ENCODE peak calls at places on chromosomes 12 and 14, in nine cellular contexts. One of them, this sample, is unnamed.

GRCh38 chr14:27181304-27181703 is 583.5 kb upstream of the NOVA1 start:
- DNase-seq in lower leg skin: no peak
- DNase-seq in heart right ventricle: no peak
- DNase-seq in tibial nerve: peak; percentile 6
- DNase-seq in body of pancreas: no peak
- DNase-seq in Panc1: no peak
- DNase-seq in psoas muscle: peak; percentile 19
- DNase-seq in fibroblast of mammary gland: no peak
- DNase-seq in left ventricle myocardium inferior: peak; percentile 18
- DNase-seq in this sample: no peak

GRCh38 chr12:49702676-49703228 is 4.5 kb downstream of the FMNL3 start:
- DNase-seq in body of pancreas: no peak
- DNase-seq in fibroblast of mammary gland: no peak
- DNase-seq in tibial nerve: no peak
- DNase-seq in heart right ventricle: no peak
- DNase-seq in lower leg skin: no peak
- DNase-seq in left ventricle myocardium inferior: no peak
- DNase-seq in Panc1: no peak
- DNase-seq in psoas muscle: no peak
- DNase-seq in this sample: no peak

GRCh38 chr12:107236824-107237467 is 143.6 kb upstream of the CRY1 start:
- DNase-seq in lower leg skin: peak; percentile 29
- DNase-seq in tibial nerve: no peak
- DNase-seq in body of pancreas: no peak
- DNase-seq in fibroblast of mammary gland: no peak
- DNase-seq in left ventricle myocardium inferior: no peak
- DNase-seq in psoas muscle: no peak
- DNase-seq in Panc1: no peak
- DNase-seq in heart right ventricle: no peak
- DNase-seq in this sample: no peak

GRCh38 chr12:49902399-49903350 is 1.0 kb downstream of the FAIM2 start:
- DNase-seq in psoas muscle: no peak
- DNase-seq in lower leg skin: no peak
- DNase-seq in heart right ventricle: no peak
- DNase-seq in tibial nerve: no peak
- DNase-seq in left ventricle myocardium inferior: no peak
- DNase-seq in body of pancreas: peak; percentile 2
- DNase-seq in fibroblast of mammary gland: no peak
- DNase-seq in Panc1: no peak
- DNase-seq in this sample: no peak

GRCh38 chr12:53624956-53625355 is 1.2 kb downstream of the ATF7 start:
- DNase-seq in body of pancreas: no peak
- DNase-seq in fibroblast of mammary gland: peak; percentile 42
- DNase-seq in heart right ventricle: no peak
- DNase-seq in lower leg skin: no peak
- DNase-seq in Panc1: no peak
- DNase-seq in left ventricle myocardium inferior: no peak
- DNase-seq in psoas muscle: no peak
- DNase-seq in tibial nerve: no peak
- DNase-seq in this sample: no peak

GRCh38 chr12:53625946-53626701 is at the start of gene ATF7:
- DNase-seq in body of pancreas: peak; percentile 98
- DNase-seq in psoas muscle: peak; percentile 97
- DNase-seq in heart right ventricle: peak; percentile 98
- DNase-seq in tibial nerve: peak; percentile 98
- DNase-seq in fibroblast of mammary gland: peak; percentile 97
- DNase-seq in lower leg skin: peak; percentile 97
- DNase-seq in left ventricle myocardium inferior: peak; percentile 98
- DNase-seq in Panc1: peak; percentile 96
- DNase-seq in this sample: peak; percentile 100

GRCh38 chr14:76019676-76020075 is 34.1 kb downstream of the IFT43 start:
- DNase-seq in heart right ventricle: no peak
- DNase-seq in lower leg skin: no peak
- DNase-seq in tibial nerve: no peak
- DNase-seq in body of pancreas: no peak
- DNase-seq in fibroblast of mammary gland: no peak
- DNase-seq in Panc1: no peak
- DNase-seq in psoas muscle: no peak
- DNase-seq in left ventricle myocardium inferior: no peak
- DNase-seq in this sample: no peak

GRCh38 chr14:72608391-72609204 is 285.3 kb downstream of the DPF3 start:
- DNase-seq in body of pancreas: no peak
- DNase-seq in lower leg skin: no peak
- DNase-seq in Panc1: peak; percentile 1
- DNase-seq in tibial nerve: no peak
- DNase-seq in left ventricle myocardium inferior: no peak
- DNase-seq in psoas muscle: no peak
- DNase-seq in fibroblast of mammary gland: peak; percentile 93
- DNase-seq in heart right ventricle: no peak
- DNase-seq in this sample: no peak

GRCh38 chr14:61653507-61653906 is 41.8 kb upstream of the HIF1A start:
- DNase-seq in body of pancreas: no peak
- DNase-seq in lower leg skin: peak; percentile 32
- DNase-seq in fibroblast of mammary gland: peak; percentile 88
- DNase-seq in Panc1: no peak
- DNase-seq in psoas muscle: no peak
- DNase-seq in tibial nerve: peak; percentile 16
- DNase-seq in heart right ventricle: peak; percentile 49
- DNase-seq in left ventricle myocardium inferior: no peak
- DNase-seq in this sample: no peak

GRCh38 chr12:114809132-114809531 is 125.2 kb upstream of the TBX3 start:
- DNase-seq in psoas muscle: no peak
- DNase-seq in fibroblast of mammary gland: no peak
- DNase-seq in tibial nerve: no peak
- DNase-seq in Panc1: no peak
- DNase-seq in heart right ventricle: no peak
- DNase-seq in body of pancreas: no peak
- DNase-seq in left ventricle myocardium inferior: no peak
- DNase-seq in lower leg skin: no peak
- DNase-seq in this sample: no peak

GRCh38 chr12:100142851-100143559 is at the start of gene BLTP3B:
- DNase-seq in left ventricle myocardium inferior: peak; percentile 93
- DNase-seq in lower leg skin: peak; percentile 91
- DNase-seq in heart right ventricle: peak; percentile 93
- DNase-seq in fibroblast of mammary gland: peak; percentile 63
- DNase-seq in Panc1: no peak
- DNase-seq in psoas muscle: peak; percentile 95
- DNase-seq in tibial nerve: peak; percentile 87
- DNase-seq in body of pancreas: peak; percentile 90
- DNase-seq in this sample: peak; percentile 93

GRCh38 chr14:94074534-94074933 is 6.5 kb downstream of the DDX24 start:
- DNase-seq in lower leg skin: no peak
- DNase-seq in left ventricle myocardium inferior: no peak
- DNase-seq in Panc1: no peak
- DNase-seq in body of pancreas: no peak
- DNase-seq in tibial nerve: no peak
- DNase-seq in heart right ventricle: no peak
- DNase-seq in psoas muscle: no peak
- DNase-seq in fibroblast of mammary gland: no peak
- DNase-seq in this sample: no peak

GRCh38 chr14:103217538-103217937 is 94.3 kb downstream of the TNFAIP2 start:
- DNase-seq in body of pancreas: no peak
- DNase-seq in tibial nerve: no peak
- DNase-seq in heart right ventricle: no peak
- DNase-seq in Panc1: no peak
- DNase-seq in lower leg skin: no peak
- DNase-seq in psoas muscle: no peak
- DNase-seq in left ventricle myocardium inferior: no peak
- DNase-seq in fibroblast of mammary gland: no peak
- DNase-seq in this sample: no peak

GRCh38 chr12:117832459-117833457 is 136.0 kb downstream of the KSR2 start:
- DNase-seq in fibroblast of mammary gland: peak; percentile 8
- DNase-seq in lower leg skin: no peak
- DNase-seq in body of pancreas: no peak
- DNase-seq in heart right ventricle: no peak
- DNase-seq in Panc1: no peak
- DNase-seq in left ventricle myocardium inferior: no peak
- DNase-seq in tibial nerve: no peak
- DNase-seq in psoas muscle: no peak
- DNase-seq in this sample: no peak

GRCh38 chr14:99237288-99237687 is 34.7 kb downstream of the BCL11B start:
- DNase-seq in tibial nerve: no peak
- DNase-seq in psoas muscle: no peak
- DNase-seq in body of pancreas: no peak
- DNase-seq in fibroblast of mammary gland: no peak
- DNase-seq in heart right ventricle: no peak
- DNase-seq in left ventricle myocardium inferior: no peak
- DNase-seq in lower leg skin: no peak
- DNase-seq in Panc1: no peak
- DNase-seq in this sample: no peak

DNA sequence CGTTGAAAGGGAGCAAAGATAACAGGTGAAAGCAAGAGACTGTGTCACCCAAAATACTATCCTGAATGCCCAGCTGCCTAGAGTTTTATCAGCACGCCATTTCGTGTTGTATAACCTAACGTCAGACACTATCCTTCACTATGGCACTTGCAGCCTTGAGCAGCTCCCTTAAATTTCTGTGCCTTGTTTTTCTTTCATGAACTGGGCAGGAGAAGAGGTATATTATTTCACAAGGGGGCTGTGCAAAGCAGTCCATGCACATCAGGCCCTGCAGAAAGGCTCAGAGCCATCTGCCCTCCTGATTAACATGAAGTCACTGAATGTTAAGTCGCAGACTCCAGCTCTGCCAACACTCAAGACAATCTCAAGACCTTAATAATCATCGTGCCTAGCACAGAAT is 52.9 kb upstream of the CIT start:
- DNase-seq in Panc1: no peak
- DNase-seq in tibial nerve: no peak
- DNase-seq in lower leg skin: no peak
- DNase-seq in heart right ventricle: no peak
- DNase-seq in psoas muscle: no peak
- DNase-seq in fibroblast of mammary gland: no peak
- DNase-seq in left ventricle myocardium inferior: no peak
- DNase-seq in body of pancreas: no peak
- DNase-seq in this sample: no peak
- TF ChIP-seq CTCF in Panc1: no peak
- TF ChIP-seq CTCF in tibial nerve: no peak
- TF ChIP-seq CTCF in lower leg skin: no peak
- TF ChIP-seq CTCF in heart right ventricle: no peak
- TF ChIP-seq CTCF in psoas muscle: no peak
- TF ChIP-seq CTCF in fibroblast of mammary gland: no peak
- TF ChIP-seq CTCF in left ventricle myocardium inferior: no peak
- TF ChIP-seq CTCF in body of pancreas: no peak
- TF ChIP-seq CTCF in this sample: no peak

GRCh38 chr14:71492346-71492745 is 439.9 kb upstream of the RGS6 start:
- DNase-seq in body of pancreas: no peak
- DNase-seq in Panc1: no peak
- DNase-seq in heart right ventricle: no peak
- DNase-seq in fibroblast of mammary gland: no peak
- DNase-seq in tibial nerve: no peak
- DNase-seq in psoas muscle: no peak
- DNase-seq in left ventricle myocardium inferior: no peak
- DNase-seq in lower leg skin: no peak
- DNase-seq in this sample: no peak

GRCh38 chr14:71497645-71498086 is 434.6 kb upstream of the RGS6 start:
- DNase-seq in tibial nerve: no peak
- DNase-seq in Panc1: no peak
- DNase-seq in heart right ventricle: no peak
- DNase-seq in body of pancreas: peak; percentile 25
- DNase-seq in psoas muscle: no peak
- DNase-seq in left ventricle myocardium inferior: no peak
- DNase-seq in lower leg skin: no peak
- DNase-seq in fibroblast of mammary gland: peak; percentile 74
- DNase-seq in this sample: no peak

GRCh38 chr14:71499018-71499417 is 433.2 kb upstream of the RGS6 start:
- DNase-seq in left ventricle myocardium inferior: no peak
- DNase-seq in Panc1: no peak
- DNase-seq in fibroblast of mammary gland: no peak
- DNase-seq in psoas muscle: no peak
- DNase-seq in tibial nerve: no peak
- DNase-seq in body of pancreas: no peak
- DNase-seq in lower leg skin: no peak
- DNase-seq in heart right ventricle: no peak
- DNase-seq in this sample: no peak

GRCh38 chr14:71498151-71498734 is 434.0 kb upstream of the RGS6 start:
- DNase-seq in tibial nerve: no peak
- DNase-seq in left ventricle myocardium inferior: no peak
- DNase-seq in Panc1: no peak
- DNase-seq in fibroblast of mammary gland: peak; percentile 40
- DNase-seq in psoas muscle: no peak
- DNase-seq in heart right ventricle: no peak
- DNase-seq in body of pancreas: no peak
- DNase-seq in lower leg skin: no peak
- DNase-seq in this sample: no peak
- H3K4me3 ChIP-seq in tibial nerve: no peak overlapping the region
- H3K4me3 ChIP-seq in left ventricle myocardium inferior: no peak overlapping the region
- H3K4me3 ChIP-seq in Panc1: no peak overlapping the region
- H3K4me3 ChIP-seq in fibroblast of mammary gland: no peak overlapping the region
- H3K4me3 ChIP-seq in psoas muscle: no peak overlapping the region
- H3K4me3 ChIP-seq in heart right ventricle: no peak overlapping the region
- H3K4me3 ChIP-seq in body of pancreas: no peak overlapping the region
- H3K4me3 ChIP-seq in lower leg skin: no peak overlapping the region
- H3K4me3 ChIP-seq in this sample: no peak overlapping the region

GRCh38 chr14:58824796-58825195 is 187.0 kb downstream of the DACT1 start:
- DNase-seq in body of pancreas: no peak
- DNase-seq in left ventricle myocardium inferior: no peak
- DNase-seq in fibroblast of mammary gland: no peak
- DNase-seq in lower leg skin: no peak
- DNase-seq in psoas muscle: no peak
- DNase-seq in tibial nerve: no peak
- DNase-seq in Panc1: no peak
- DNase-seq in heart right ventricle: no peak
- DNase-seq in this sample: no peak

GRCh38 chr14:58824106-58824505 is 186.3 kb downstream of the DACT1 start:
- DNase-seq in tibial nerve: no peak
- DNase-seq in psoas muscle: no peak
- DNase-seq in body of pancreas: no peak
- DNase-seq in fibroblast of mammary gland: peak; percentile 27
- DNase-seq in lower leg skin: no peak
- DNase-seq in Panc1: no peak
- DNase-seq in left ventricle myocardium inferior: no peak
- DNase-seq in heart right ventricle: no peak
- DNase-seq in this sample: no peak

GRCh38 chr14:58829594-58829993 is 191.8 kb downstream of the DACT1 start:
- DNase-seq in psoas muscle: no peak
- DNase-seq in left ventricle myocardium inferior: no peak
- DNase-seq in lower leg skin: no peak
- DNase-seq in body of pancreas: no peak
- DNase-seq in Panc1: no peak
- DNase-seq in fibroblast of mammary gland: no peak
- DNase-seq in tibial nerve: no peak
- DNase-seq in heart right ventricle: no peak
- DNase-seq in this sample: no peak

GRCh38 chr14:58828298-58828697 is 190.5 kb downstream of the DACT1 start:
- DNase-seq in psoas muscle: no peak
- DNase-seq in lower leg skin: no peak
- DNase-seq in heart right ventricle: no peak
- DNase-seq in tibial nerve: no peak
- DNase-seq in body of pancreas: no peak
- DNase-seq in fibroblast of mammary gland: no peak
- DNase-seq in left ventricle myocardium inferior: no peak
- DNase-seq in Panc1: no peak
- DNase-seq in this sample: peak; percentile 32

GRCh38 chr14:58826845-58827686 is 189.3 kb downstream of the DACT1 start:
- DNase-seq in fibroblast of mammary gland: peak; percentile 6
- DNase-seq in psoas muscle: no peak
- DNase-seq in left ventricle myocardium inferior: no peak
- DNase-seq in tibial nerve: no peak
- DNase-seq in body of pancreas: no peak
- DNase-seq in lower leg skin: no peak
- DNase-seq in heart right ventricle: no peak
- DNase-seq in Panc1: no peak
- DNase-seq in this sample: no peak
- TF ChIP-seq CTCF in fibroblast of mammary gland: peak; percentile 26
- TF ChIP-seq CTCF in psoas muscle: peak; percentile 42
- TF ChIP-seq CTCF in left ventricle myocardium inferior: peak; percentile 27
- TF ChIP-seq CTCF in tibial nerve: no peak
- TF ChIP-seq CTCF in body of pancreas: peak; percentile 2
- TF ChIP-seq CTCF in lower leg skin: no peak
- TF ChIP-seq CTCF in heart right ventricle: no peak
- TF ChIP-seq CTCF in Panc1: peak; percentile 36
- TF ChIP-seq CTCF in this sample: no peak

GRCh38 chr14:81416233-81416927 is 16.3 kb upstream of the STON2 start:
- DNase-seq in tibial nerve: no peak
- DNase-seq in heart right ventricle: no peak
- DNase-seq in body of pancreas: no peak
- DNase-seq in lower leg skin: no peak
- DNase-seq in left ventricle myocardium inferior: no peak
- DNase-seq in Panc1: no peak
- DNase-seq in psoas muscle: no peak
- DNase-seq in fibroblast of mammary gland: no peak
- DNase-seq in this sample: no peak
- H3K4me3 ChIP-seq in tibial nerve: no peak overlapping the region
- H3K4me3 ChIP-seq in heart right ventricle: no peak overlapping the region
- H3K4me3 ChIP-seq in body of pancreas: no peak overlapping the region
- H3K4me3 ChIP-seq in lower leg skin: no peak overlapping the region
- H3K4me3 ChIP-seq in left ventricle myocardium inferior: no peak overlapping the region
- H3K4me3 ChIP-seq in Panc1: no peak overlapping the region
- H3K4me3 ChIP-seq in psoas muscle: no peak overlapping the region
- H3K4me3 ChIP-seq in fibroblast of mammary gland: no peak overlapping the region
- H3K4me3 ChIP-seq in this sample: no peak overlapping the region